ENCODE peak calls at places on chromosome 12, in ten cellular contexts. V is posterior vena cava; R is stimulated activated CD4-positive, alpha-beta T cell treated with anti-CD3 and anti-CD28 coated beads, Interleukin-2, amount 100 ng/mL, for 24 hours; N is H9; P is fibroblast of pulmonary artery; W is epithelial cell of esophagus; T is activated effector memory CD4-positive, alpha-beta T cell treated with Interleukin-2 at 50 U/mL for 16 hours; J is NCI-H1417; Z is nucleus accumbens; C is neural crest cell. D is an unnamed sample.

GRCh38 chr12:14313379-14313778 is 52.1 kb upstream of the ATF7IP start:
- DNase-seq in V (no peak), J (no peak), C (no peak), T (no peak), R (no peak), N (no peak), P (no peak), W (peak), Z (no peak), D (no peak)

GRCh38 chr12:93857917-93858513 is 180.8 kb downstream of the CRADD start:
- DNase-seq in Z (no peak), P (peak), T (no peak), C (no peak), W (no peak), V (no peak), R (no peak), N (no peak), J (peak), D (peak)

GRCh38 chr12:3795096-3795799 is 42.3 kb upstream of the CRACR2A start:
- DNase-seq in N (no peak), W (no peak), Z (no peak), T (no peak), J (peak), P (no peak), V (no peak), R (no peak), C (no peak), D (peak)

GRCh38 chr12:10385181-10385613 is 4.6 kb downstream of the KLRK1 start:
- DNase-seq in T (no peak), Z (no peak), R (no peak), V (no peak), W (peak), J (no peak), N (no peak), C (no peak), P (peak), D (no peak)

GRCh38 chr12:1845010-1845409 is 24.6 kb downstream of the LRTM2 start:
- DNase-seq in R (no peak), T (no peak), P (no peak), W (no peak), V (no peak), N (no peak), Z (no peak), C (no peak), J (no peak), D (no peak)

GRCh38 chr12:40058721-40059190 is 47.1 kb downstream of the SLC2A13 start:
- DNase-seq in C (no peak), P (peak), N (no peak), V (no peak), W (peak), R (no peak), T (no peak), Z (no peak), J (no peak), D (no peak)

GRCh38 chr12:89756638-89757321 is 48.1 kb upstream of the ATP2B1 start:
- DNase-seq in T (no peak), W (peak), Z (no peak), J (no peak), V (no peak), C (no peak), P (peak), N (no peak), R (no peak), D (no peak)

GRCh38 chr12:130968611-130969010 is 14.9 kb downstream of the ADGRD1 start:
- DNase-seq in Z (no peak), V (no peak), C (no peak), N (peak), P (no peak), T (no peak), J (no peak), R (no peak), W (no peak), D (no peak)

GRCh38 chr12:108297424-108297823 is 41.7 kb downstream of the CMKLR1 start:
- DNase-seq in N (no peak), P (no peak), Z (no peak), J (no peak), T (no peak), C (no peak), W (no peak), R (no peak), V (no peak), D (no peak)

GRCh38 chr12:39971348-39971747 is 134.5 kb downstream of the SLC2A13 start:
- DNase-seq in P (no peak), C (no peak), V (no peak), Z (no peak), J (no peak), W (no peak), R (no peak), T (no peak), N (no peak), D (no peak)

D was measured in NCI-H2227 treated with DMSO at 0.1 percent for 48 hours.